ENCODE peak calls at places on chromosomes 4 and X, in four cellular contexts. R is ascending aorta, E is left ventricle myocardium inferior, C is left lung. Z is an unnamed sample. For H3K9me3, the result is how much of the 10 kb centered on the place peaks cover.

GRCh38 chrX:11532291-11533075 is 133.2 kb downstream of the ARHGAP6 start:
- DNase-seq in R (no peak), E (no peak), C (no peak), Z (no peak)

GRCh38 chrX:101749436-101749835 is 89.8 kb upstream of the ARMCX2 start:
- DNase-seq in R (no peak), E (no peak), C (no peak), Z (no peak)

GRCh38 chr4:151563194-151563593 is 154.2 kb downstream of the FHIP1A start:
- DNase-seq in R (no peak), E (no peak), C (no peak), Z (peak)

GRCh38 chrX:49915352-49916222 is 6.8 kb upstream of the CLCN5 start:
- DNase-seq in R (no peak), E (no peak), C (peak), Z (peak)

GRCh38 chr4:107747748-107748486 is 27.9 kb upstream of the PAPSS1 start:
- DNase-seq in R (no peak), E (no peak), C (no peak), Z (no peak)

GRCh38 chr4:48127231-48127881 is 6.7 kb downstream of the TXK start:
- DNase-seq in R (no peak), E (no peak), C (no peak), Z (no peak)

GRCh38 chr4:185573651-185574199 is 38.4 kb upstream of the PDLIM3 start:
- DNase-seq in R (no peak), E (no peak), C (no peak), Z (no peak)

GRCh38 chr4:30722092-30722915 is 2.1 kb downstream of the PCDH7 start:
- DNase-seq in R (no peak), E (peak), C (peak), Z (no peak)

GRCh38 chrX:2451456-2452316 is 49.1 kb downstream of the DHRSX start:
- DNase-seq in R (no peak), E (no peak), C (no peak), Z (no peak)

DNA sequence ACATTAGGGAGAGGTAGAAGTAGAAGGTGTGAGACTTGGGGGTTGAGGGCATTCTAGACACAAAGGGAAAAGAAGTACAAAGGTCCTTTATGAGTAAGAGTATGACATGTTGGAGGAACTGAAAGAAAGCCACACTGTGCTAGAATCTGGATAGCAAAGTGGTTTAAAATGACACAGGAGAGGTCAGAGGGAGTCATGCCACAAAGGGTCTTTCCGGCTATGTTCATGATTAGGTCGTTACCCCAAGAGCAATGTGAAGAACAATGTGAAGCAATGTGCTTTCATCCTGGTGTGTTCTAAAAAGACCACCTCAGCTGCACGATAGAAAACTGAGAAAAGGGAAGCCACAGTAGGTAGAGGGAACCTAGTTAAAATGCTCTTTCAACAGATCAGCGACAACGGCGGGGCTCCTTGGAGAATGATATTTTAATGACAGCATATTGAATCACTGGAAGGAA is 29.2 kb downstream of the SMIM14 start:
- DNase-seq in R (no peak), E (no peak), C (no peak), Z (no peak)
- H3K27ac ChIP-seq in R (no peak), E (no peak), C (no peak), Z (no peak)

DNA sequence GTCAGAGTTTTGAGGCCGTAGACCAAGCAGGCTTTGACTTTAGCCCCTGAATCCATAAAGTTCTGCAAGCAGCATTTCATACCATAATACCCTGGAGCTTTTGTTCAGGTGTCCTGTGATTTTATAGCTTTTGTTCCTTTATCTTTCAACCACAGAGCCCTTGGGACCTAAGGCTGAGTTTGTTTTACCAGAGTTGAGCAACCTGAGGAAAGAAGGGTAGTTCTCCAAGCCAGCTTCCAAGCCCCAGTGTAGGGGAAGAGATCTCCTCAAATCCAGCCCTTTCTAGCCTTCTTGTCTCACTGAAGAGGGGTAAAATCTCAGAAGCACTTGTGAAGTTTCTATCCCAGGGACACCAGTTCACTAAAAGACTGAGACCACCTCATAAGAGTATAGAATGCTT is 35.1 kb downstream of the MAGED2 start:
- DNase-seq in R (no peak), E (no peak), C (no peak), Z (no peak)
- H3K9me3 ChIP-seq in R (under half), E (under half), C (under half), Z (under half)

GRCh38 chr4:76622717-76623116 is 187.7 kb downstream of the SHROOM3 start:
- DNase-seq in R (no peak), E (no peak), C (no peak), Z (no peak)

GRCh38 chr4:76624271-76624681 is 189.2 kb downstream of the SHROOM3 start:
- DNase-seq in R (peak), E (no peak), C (peak), Z (no peak)

GRCh38 chr4:76620723-76621463 is 185.9 kb downstream of the SHROOM3 start:
- DNase-seq in R (no peak), E (no peak), C (no peak), Z (no peak)

GRCh38 chr4:76623217-76624060 is 188.4 kb downstream of the SHROOM3 start:
- DNase-seq in R (no peak), E (no peak), C (no peak), Z (no peak)

DNA sequence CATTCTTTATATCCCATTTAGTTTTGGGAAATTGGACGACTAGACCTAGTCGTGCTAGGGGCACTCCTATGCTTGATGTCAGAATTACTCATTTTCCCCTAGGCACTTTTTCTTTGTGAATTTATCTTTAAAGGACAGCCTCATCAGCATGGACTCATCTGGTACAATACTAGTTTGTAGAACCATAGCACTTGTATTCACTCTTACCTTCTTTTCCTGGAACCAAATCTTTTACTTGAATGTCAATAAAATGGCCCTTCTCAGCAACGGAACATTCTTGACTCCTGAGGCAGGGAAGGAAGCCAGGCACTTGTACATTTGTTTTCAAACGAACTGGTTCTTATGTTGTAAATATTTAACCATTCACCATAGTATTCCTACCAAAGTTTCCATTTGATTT is 187.1 kb downstream of the SHROOM3 start:
- DNase-seq in R (no peak), E (no peak), C (no peak), Z (no peak)
- H3K27ac ChIP-seq in R (peak), E (no peak), C (peak), Z (no peak)

GRCh38 chr4:71830-72229 is 18.7 kb downstream of the ZNF595 start:
- DNase-seq in R (no peak), E (no peak), C (no peak), Z (no peak)
- H3K9me3 ChIP-seq in R (half or more), E (half or more), C (half or more), Z (under half)

DNA sequence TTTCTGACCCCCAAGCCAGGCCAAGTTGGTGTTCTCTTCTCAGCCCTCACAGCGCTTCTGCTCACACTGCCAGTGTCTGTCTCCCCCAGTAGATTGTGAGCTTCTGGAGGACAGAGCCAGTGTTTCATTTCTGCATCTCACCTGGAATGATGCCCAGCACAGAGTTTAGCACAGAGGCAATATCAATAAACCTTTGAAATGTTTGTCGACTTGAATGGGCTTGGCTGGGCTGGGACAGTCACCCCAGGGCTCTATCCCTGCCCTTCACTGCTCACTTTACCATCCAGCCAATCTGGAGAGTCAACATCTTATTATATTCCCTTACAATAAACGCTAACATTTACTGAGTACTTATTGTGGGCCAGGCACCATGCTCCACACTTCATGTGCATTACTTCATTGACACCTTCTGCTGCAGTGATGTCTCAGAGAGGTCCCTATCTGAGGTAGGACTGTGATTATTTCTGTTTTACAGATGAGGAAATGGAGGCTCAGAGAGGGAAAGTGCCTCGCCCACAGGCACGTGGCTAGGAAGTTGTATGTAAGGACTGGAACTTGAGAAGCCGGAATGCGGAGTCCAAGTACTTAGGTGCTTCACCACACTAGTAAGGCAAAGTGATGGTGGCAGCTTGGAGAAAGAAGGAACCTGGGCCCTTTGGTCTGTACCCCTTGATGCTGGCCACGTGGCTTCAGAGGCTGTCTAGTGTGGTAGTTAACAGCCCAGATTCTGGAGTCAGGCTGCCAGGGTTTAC is 19.5 kb downstream of the EFNB1 start:
- DNase-seq in R (no peak), E (no peak), C (no peak), Z (no peak)
- H3K27ac ChIP-seq in R (no peak), E (no peak), C (no peak), Z (no peak)

DNA sequence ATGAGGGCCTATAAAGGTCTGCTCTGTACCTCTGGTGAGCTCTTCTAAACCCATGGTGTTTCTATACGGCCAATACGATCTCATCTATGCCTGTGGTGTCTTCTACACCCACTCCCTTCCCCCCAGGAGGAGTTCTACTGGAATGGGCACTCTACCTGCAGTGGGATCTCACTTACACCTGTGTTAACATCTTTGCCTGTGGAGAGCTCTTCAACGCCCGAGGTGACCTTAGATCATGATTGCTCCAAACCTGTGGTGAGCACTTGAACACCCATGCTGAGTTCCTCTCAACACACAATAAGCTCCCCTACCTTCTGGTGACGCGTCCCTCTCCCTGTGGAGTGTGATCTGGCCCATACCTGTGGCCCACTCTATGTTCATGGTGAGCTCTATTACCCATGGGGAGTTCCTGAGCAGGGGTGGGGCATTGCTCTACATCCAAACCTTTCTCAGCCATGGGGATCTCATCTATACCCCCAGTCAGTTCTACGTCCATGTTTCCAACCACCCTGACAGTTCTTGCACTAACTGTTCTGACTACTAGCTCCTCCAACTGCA is 48.6 kb downstream of the BCOR start:
- DNase-seq in R (no peak), E (no peak), C (no peak), Z (no peak)
- H3K9me3 ChIP-seq in R (under half), E (under half), C (under half), Z (under half)

GRCh38 chr4:7429601-7430078 is 5.1 kb downstream of the PSAPL1 start:
- DNase-seq in R (no peak), E (peak), C (peak), Z (no peak)
- H3K27ac ChIP-seq in R (no peak), E (no peak), C (no peak), Z (no peak)

Z was measured in naive thymus-derived CD4-positive, alpha-beta T cell.